ENCODE peak calls at places on chromosomes 6 and 20, in ten cellular contexts. Q is upper lobe of left lung, E is uterus, J is choroid plexus epithelial cell, B is psoas muscle, C is cardiac muscle cell, X is fibroblast of mammary gland, D is AG04450, G is IMR-90, U is ovary. N is an unnamed sample.
A peak's percentile ranks its signal among the peaks of the same experiment; 100 is the strongest.

GRCh38 chr6:166418691-166419143 is 36.0 kb upstream of the MPC1 start:
- DNase-seq in Q (no peak), E (no peak), J (no peak), B (no peak), C (no peak), X (no peak), D (no peak), G (no peak), U (no peak), N (no peak)

GRCh38 chr6:47126647-47127339 is 84.7 kb upstream of the ADGRF1 start:
- DNase-seq in Q (no peak), E (no peak), J (peak; percentile 80), B (no peak), C (peak; percentile 73), X (peak; percentile 25), D (no peak), G (no peak), U (no peak), N (peak; percentile 67)

GRCh38 chr6:140782941-140783340 is 1349.8 kb upstream of the GJE1 start:
- DNase-seq in Q (no peak), E (no peak), J (peak; percentile 32), B (no peak), C (no peak), X (no peak), D (no peak), G (no peak), U (no peak), N (no peak)

GRCh38 chr6:42449917-42450313 is 1.8 kb downstream of the TRERF1 start:
- DNase-seq in Q (no peak), E (no peak), J (peak; percentile 39), B (no peak), C (no peak), X (peak; percentile 35), D (no peak), G (peak; percentile 38), U (no peak), N (no peak)

GRCh38 chr6:28489366-28490190 is 26.0 kb downstream of the GPX6 start:
- DNase-seq in Q (peak; percentile 87), E (peak; percentile 80), J (peak; percentile 89), B (peak; percentile 41), C (peak; percentile 85), X (peak; percentile 84), D (peak; percentile 23), G (peak; percentile 74), U (peak; percentile 90), N (peak; percentile 69)

GRCh38 chr20:4787069-4787468 is 65.4 kb downstream of the PRND start:
- DNase-seq in Q (no peak), E (no peak), J (peak; percentile 8), B (no peak), C (no peak), X (peak; percentile 81), D (no peak), G (peak; percentile 47), U (no peak), N (no peak)

GRCh38 chr6:166707045-166707444 is 80.0 kb upstream of the RPS6KA2 start:
- DNase-seq in Q (peak; percentile 82), E (no peak), J (peak; percentile 58), B (peak; percentile 54), C (peak; percentile 56), X (peak; percentile 31), D (no peak), G (peak; percentile 8), U (no peak), N (peak; percentile 32)

GRCh38 chr6:3351105-3351676 is 92.4 kb downstream of the PSMG4 start:
- DNase-seq in Q (no peak), E (no peak), J (no peak), B (no peak), C (no peak), X (peak; percentile 57), D (no peak), G (no peak), U (no peak), N (no peak)

GRCh38 chr20:44501448-44501847 is 20.4 kb downstream of the SERINC3 start:
- DNase-seq in Q (no peak), E (peak; percentile 34), J (peak; percentile 96), B (no peak), C (peak; percentile 92), X (peak; percentile 95), D (no peak), G (peak; percentile 91), U (no peak), N (peak; percentile 94)

GRCh38 chr6:32967151-32968091 is 973 bp upstream of the BRD2 start:
- DNase-seq in Q (no peak), E (no peak), J (peak; percentile 63), B (no peak), C (peak; percentile 57), X (peak; percentile 64), D (no peak), G (peak; percentile 49), U (peak; percentile 39), N (peak; percentile 52)

GRCh38 chr6:20559924-20560551 is 25.8 kb downstream of the CDKAL1 start:
- DNase-seq in Q (no peak), E (no peak), J (peak; percentile 46), B (no peak), C (peak; percentile 40), X (peak; percentile 26), D (no peak), G (no peak), U (no peak), N (peak; percentile 46)
- TF ChIP-seq CTCF in Q (no peak), E (no peak), J (no peak), B (no peak), C (peak; percentile 4), X (no peak), D (no peak), G (peak; percentile 28), U (no peak), N (no peak)

GRCh38 chr6:151092561-151092960 is 147.2 kb upstream of the AKAP12 start:
- DNase-seq in Q (no peak), E (no peak), J (no peak), B (no peak), C (no peak), X (no peak), D (no peak), G (no peak), U (no peak), N (no peak)

GRCh38 chr6:151091571-151091970 is 148.2 kb upstream of the AKAP12 start:
- DNase-seq in Q (no peak), E (no peak), J (no peak), B (no peak), C (no peak), X (no peak), D (no peak), G (no peak), U (no peak), N (no peak)

GRCh38 chr6:151096255-151096612 is 143.5 kb upstream of the AKAP12 start:
- DNase-seq in Q (no peak), E (no peak), J (no peak), B (no peak), C (peak; percentile 29), X (peak; percentile 45), D (no peak), G (no peak), U (no peak), N (no peak)

GRCh38 chr6:151095538-151096254 is 144.1 kb upstream of the AKAP12 start:
- DNase-seq in Q (no peak), E (no peak), J (no peak), B (no peak), C (no peak), X (no peak), D (no peak), G (no peak), U (no peak), N (no peak)

DNA sequence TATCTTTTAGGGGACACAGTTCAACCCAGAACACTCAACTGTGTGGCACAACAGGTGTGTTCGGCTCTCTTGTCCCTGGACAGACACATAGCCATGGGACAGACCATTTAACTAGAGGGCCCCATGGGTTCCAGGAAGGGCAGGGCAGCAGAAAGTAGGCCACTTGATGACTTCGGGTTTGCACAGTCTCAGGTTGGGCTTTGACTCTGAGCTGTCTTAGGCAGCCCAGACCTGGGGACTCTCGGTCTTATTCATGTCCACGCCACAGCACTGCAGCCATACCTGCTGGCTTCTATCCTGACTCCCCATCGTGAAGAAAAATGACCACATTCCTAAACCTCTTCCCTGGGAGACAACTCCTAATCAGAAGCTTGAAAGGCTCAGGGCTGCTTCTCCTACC is 146.1 kb upstream of the AKAP12 start:
- DNase-seq in Q (no peak), E (no peak), J (no peak), B (no peak), C (no peak), X (no peak), D (no peak), G (no peak), U (no peak), N (no peak)
- H3K4me3 ChIP-seq in Q (no peak overlapping the region), E (no peak overlapping the region), J (no peak overlapping the region), B (no peak overlapping the region), C (no peak overlapping the region), X (no peak overlapping the region), D (no peak overlapping the region), G (no peak overlapping the region), U (no peak overlapping the region), N (no peak overlapping the region)

GRCh38 chr6:34583861-34584604 is 27.9 kb upstream of the SPDEF start:
- DNase-seq in Q (no peak), E (no peak), J (no peak), B (no peak), C (no peak), X (no peak), D (no peak), G (no peak), U (no peak), N (no peak)

GRCh38 chr6:34583461-34583860 is 27.3 kb upstream of the SPDEF start:
- DNase-seq in Q (no peak), E (no peak), J (no peak), B (no peak), C (no peak), X (no peak), D (no peak), G (no peak), U (no peak), N (no peak)

GRCh38 chr6:34585108-34585507 is 29.0 kb upstream of the SPDEF start:
- DNase-seq in Q (no peak), E (no peak), J (no peak), B (no peak), C (no peak), X (no peak), D (no peak), G (no peak), U (no peak), N (no peak)

GRCh38 chr6:34585512-34586045 is 29.4 kb upstream of the SPDEF start:
- DNase-seq in Q (no peak), E (no peak), J (peak; percentile 38), B (peak; percentile 37), C (peak; percentile 66), X (peak; percentile 66), D (no peak), G (peak; percentile 53), U (no peak), N (peak; percentile 61)

GRCh38 chr6:34584694-34585093 is 28.6 kb upstream of the SPDEF start:
- DNase-seq in Q (no peak), E (no peak), J (no peak), B (no peak), C (no peak), X (no peak), D (no peak), G (no peak), U (no peak), N (no peak)
- TF ChIP-seq CTCF in Q (no peak), E (no peak), J (peak; percentile 2), B (no peak), C (no peak), X (no peak), D (no peak), G (no peak), U (no peak), N (no peak)

DNA sequence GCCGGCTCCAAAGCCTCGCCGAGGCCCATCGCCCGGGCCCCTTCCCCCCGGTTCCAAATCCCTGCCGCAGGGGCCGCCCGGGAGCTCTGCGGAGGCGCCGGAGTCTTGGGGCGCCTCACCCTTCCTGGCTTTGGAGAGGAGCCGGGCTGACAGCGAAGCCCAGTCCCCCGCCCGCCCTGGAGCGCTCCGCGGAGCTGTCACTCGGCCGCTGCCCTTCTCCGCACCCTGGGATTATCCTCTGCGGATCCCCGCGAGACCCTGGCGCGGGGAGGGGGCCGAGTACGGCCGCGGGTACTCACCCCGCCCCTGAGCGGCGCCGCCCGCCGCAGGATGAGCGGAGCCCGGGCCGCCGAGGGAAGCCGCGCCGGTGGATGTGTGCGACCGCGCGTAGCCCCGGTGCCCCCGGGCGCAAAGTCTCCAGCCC is 343 bp downstream of the SNAP91 start:
- DNase-seq in Q (no peak), E (no peak), J (peak; percentile 9), B (no peak), C (peak; percentile 21), X (no peak), D (no peak), G (no peak), U (no peak), N (peak; percentile 4)
- H3K4me3 ChIP-seq in Q (peak overlapping the region; percentile 46), E (peak overlapping the region; percentile 38), J (peak overlapping the region; percentile 55), B (peak overlapping the region; percentile 64), C (peak overlapping the region; percentile 87), X (peak overlapping the region; percentile 27), D (peak overlapping the region; percentile 32), G (peak overlapping the region; percentile 34), U (peak overlapping the region; percentile 32), N (peak overlapping the region; percentile 44)